ENCODE peak calls at places on chromosomes 1 and 21, in nine cellular contexts. Y is breast epithelium; Z is body of pancreas; V is endodermal cell; I is esophagus muscularis mucosa; D is prostate gland; U is BE2C; B is CD8-positive, alpha-beta T cell; G is IMR-90. W is an unnamed sample.

GRCh38 chr1:242055921-242056320 is 57.0 kb upstream of the MAP1LC3C start:
- DNase-seq in Y (no peak), G (no peak), V (no peak), Z (no peak), I (no peak), D (no peak), U (no peak), B (no peak), W (no peak)

GRCh38 chr21:31124005-31124404 is 85.7 kb upstream of the KRTAP19-8 start:
- DNase-seq in D (no peak), U (no peak), I (no peak), B (no peak), Z (no peak), G (no peak), Y (no peak), V (peak; percentile 70), W (no peak)

GRCh38 chr1:210908257-210908656 is 225.7 kb downstream of the KCNH1 start:
- DNase-seq in I (no peak), V (no peak), Z (peak; percentile 34), G (no peak), Y (no peak), U (no peak), B (no peak), D (no peak), W (no peak)

GRCh38 chr1:24713176-24713575 is 32.1 kb upstream of the CLIC4 start:
- DNase-seq in D (no peak), V (no peak), Y (no peak), I (no peak), G (no peak), Z (no peak), B (no peak), U (no peak), W (no peak)

GRCh38 chr1:42957229-42957879 is 1.3 kb downstream of the SLC2A1 start:
- DNase-seq in D (peak; percentile 43), U (no peak), B (no peak), G (no peak), Z (no peak), I (no peak), V (no peak), Y (no peak), W (no peak)

GRCh38 chr1:69835924-69836323 is 268.2 kb downstream of the LRRC7 start:
- DNase-seq in V (no peak), Y (no peak), G (no peak), Z (no peak), I (no peak), B (no peak), U (no peak), D (no peak), W (no peak)

GRCh38 chr21:18725653-18726052 is 322.1 kb upstream of the TMPRSS15 start:
- DNase-seq in G (no peak), Z (no peak), D (no peak), B (no peak), V (peak; percentile 61), I (no peak), Y (no peak), U (peak; percentile 68), W (no peak)

GRCh38 chr1:113793878-113794834 is 18.1 kb downstream of the RSBN1 start:
- DNase-seq in D (no peak), Z (peak; percentile 44), U (no peak), I (no peak), G (no peak), Y (no peak), B (no peak), V (no peak), W (no peak)

GRCh38 chr1:151846062-151846568 is 6.5 kb upstream of the C2CD4D start:
- DNase-seq in Z (no peak), I (no peak), V (peak; percentile 84), B (no peak), Y (no peak), D (no peak), G (peak; percentile 75), U (no peak), W (no peak)

GRCh38 chr1:15027515-15027948 is 126.0 kb upstream of the TMEM51 start:
- DNase-seq in D (peak; percentile 50), U (peak; percentile 57), I (no peak), Y (peak; percentile 85), B (peak; percentile 23), Z (peak; percentile 86), V (peak; percentile 94), G (peak; percentile 54), W (peak; percentile 80)

GRCh38 chr1:101483982-101484381 is 247.2 kb downstream of the S1PR1 start:
- DNase-seq in Z (no peak), D (no peak), G (no peak), U (peak; percentile 15), I (no peak), B (no peak), V (no peak), Y (no peak), W (no peak)

GRCh38 chr1:51955797-51956527 is 34.5 kb downstream of the RAB3B start:
- DNase-seq in D (peak; percentile 14), B (no peak), U (peak; percentile 32), G (no peak), Y (no peak), V (no peak), Z (no peak), I (no peak), W (no peak)

GRCh38 chr1:31811605-31812004 is 4.2 kb downstream of the SPOCD1 start:
- DNase-seq in G (peak; percentile 78), D (no peak), Z (no peak), I (no peak), U (peak; percentile 83), V (peak; percentile 82), B (no peak), Y (no peak), W (no peak)

DNA sequence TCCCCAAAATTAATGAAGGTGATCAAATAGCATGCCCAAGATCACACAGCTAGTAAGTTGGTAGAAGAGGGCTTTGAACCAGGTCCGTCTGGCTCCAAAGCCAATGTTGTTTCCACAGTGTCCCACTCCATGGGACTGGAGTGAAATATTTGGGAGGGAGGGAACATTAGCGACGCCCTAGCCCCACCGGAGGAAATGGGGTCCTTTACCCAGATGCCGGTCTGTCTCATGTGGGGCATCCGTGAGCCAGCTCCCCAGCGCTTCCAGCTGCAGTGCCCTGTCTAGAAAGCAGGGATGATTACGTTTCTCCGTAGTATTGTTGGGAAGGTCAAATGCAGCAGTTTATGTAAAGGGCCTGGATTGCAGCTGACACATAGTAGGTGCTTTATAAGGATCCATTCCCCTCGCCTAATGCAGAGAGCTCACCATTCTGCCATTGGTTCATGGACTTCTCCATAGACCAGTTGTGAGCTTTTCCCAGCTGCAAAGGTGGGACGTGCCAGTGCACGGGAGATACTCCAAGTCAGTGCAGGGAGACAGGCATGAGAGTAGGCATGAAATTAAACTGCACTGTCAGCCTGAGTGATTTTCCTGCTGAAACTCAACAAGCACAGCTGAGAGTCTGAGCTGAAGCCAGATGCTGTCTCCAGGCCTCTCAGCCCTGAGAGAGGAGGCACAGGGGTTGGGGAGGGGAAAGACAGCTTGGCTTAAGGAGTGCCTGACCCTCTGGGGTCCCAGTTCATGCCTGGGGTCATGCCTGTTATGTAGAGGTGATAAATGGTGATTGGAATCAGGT is 24.7 kb downstream of the QSOX1 start:
- DNase-seq in G (no peak), D (no peak), Y (no peak), V (no peak), I (no peak), Z (no peak), B (no peak), U (no peak), W (no peak)
- TF ChIP-seq CTCF in G (no peak), D (no peak), Y (no peak), V (no peak), I (no peak), Z (no peak), B (no peak), U (no peak), W (no peak)

GRCh38 chr1:148307583-148308185 is 155.6 kb upstream of the NBPF11 start:
- DNase-seq in G (no peak), D (no peak), U (peak; percentile 48), B (no peak), Y (no peak), I (no peak), Z (no peak), V (no peak), W (no peak)

GRCh38 chr1:148315081-148315811 is 163.2 kb upstream of the NBPF11 start:
- DNase-seq in B (no peak), U (no peak), I (peak; percentile 62), G (no peak), D (no peak), Z (no peak), V (no peak), Y (no peak), W (no peak)

GRCh38 chr1:148309940-148310500 is 157.9 kb upstream of the NBPF11 start:
- DNase-seq in Y (no peak), Z (no peak), U (no peak), V (no peak), D (no peak), I (no peak), G (no peak), B (no peak), W (no peak)

GRCh38 chr1:148308832-148309458 is 156.9 kb upstream of the NBPF11 start:
- DNase-seq in D (no peak), V (peak; percentile 49), U (peak; percentile 36), Z (no peak), I (no peak), B (no peak), G (no peak), Y (no peak), W (no peak)

DNA sequence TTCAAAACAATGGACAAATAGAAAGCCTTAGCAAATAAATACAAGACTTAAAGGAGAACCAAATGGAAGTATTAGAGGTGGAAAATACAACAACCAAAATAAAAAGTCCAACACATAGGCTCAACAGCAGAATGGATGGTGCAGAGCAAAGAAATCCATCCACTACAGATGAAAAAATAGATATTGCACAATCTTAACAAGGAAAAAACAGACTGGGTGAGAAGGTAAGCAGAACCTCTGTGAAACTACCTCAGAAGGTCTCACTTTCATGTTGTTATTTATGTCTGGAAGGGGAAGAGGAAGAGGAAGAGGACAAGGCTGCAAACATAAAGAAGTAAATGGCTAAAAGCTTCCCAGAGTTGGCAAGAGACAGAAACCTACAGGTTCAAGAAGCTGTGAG is 158.7 kb upstream of the NBPF11 start:
- DNase-seq in Y (no peak), U (no peak), D (no peak), Z (no peak), I (no peak), V (no peak), B (no peak), G (no peak), W (no peak)
- H3K4me3 ChIP-seq in Y (no peak overlapping the region), U (no peak overlapping the region), D (no peak overlapping the region), Z (no peak overlapping the region), I (no peak overlapping the region), V (peak overlapping the region; percentile 86), B (no peak overlapping the region), G (no peak overlapping the region), W (no peak overlapping the region)

GRCh38 chr1:8879348-8880067 is 1.0 kb upstream of the ENO1 start:
- DNase-seq in B (peak; percentile 56), V (no peak), I (no peak), G (no peak), D (no peak), Z (no peak), U (no peak), Y (no peak), W (no peak)
- H3K27me3 ChIP-seq in B (no peaks in the 10 kb centered on the region), V (no peaks in the 10 kb centered on the region), I (no peaks in the 10 kb centered on the region), G (no peaks in the 10 kb centered on the region), D (no peaks in the 10 kb centered on the region), Z (no peaks in the 10 kb centered on the region), U (no peaks in the 10 kb centered on the region), Y (no peaks in the 10 kb centered on the region), W (no peaks in the 10 kb centered on the region)

DNA sequence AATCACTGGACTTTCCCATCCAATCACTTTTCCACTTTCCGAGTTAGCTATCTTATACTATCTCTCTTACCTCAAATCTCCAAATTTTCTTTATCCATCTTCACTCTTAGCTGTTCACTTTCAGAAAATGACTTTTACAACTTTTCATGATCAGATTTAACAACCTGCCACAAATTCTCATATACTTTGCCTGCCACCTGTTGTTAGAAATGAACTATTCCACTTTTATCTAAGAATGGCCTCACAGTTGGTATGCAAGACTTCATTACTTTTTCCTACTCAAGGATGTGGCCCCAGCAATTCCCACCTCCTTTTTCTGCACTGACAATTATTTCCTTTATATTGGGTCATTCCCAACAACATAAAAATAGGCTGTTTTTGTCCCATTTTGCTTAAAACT is 93.6 kb upstream of the DEPDC1 start:
- DNase-seq in Y (no peak), V (no peak), U (no peak), D (no peak), G (no peak), I (no peak), Z (no peak), B (no peak), W (no peak)
- TF ChIP-seq CTCF in Y (no peak), V (peak; percentile 14), U (no peak), D (peak; percentile 6), G (no peak), I (no peak), Z (no peak), B (no peak), W (no peak)